ENCODE peak calls at places on chromosomes 11 and 22, in eight cellular contexts. C is lower lobe of right lung; O is sigmoid colon; B is psoas muscle; W is CD8-positive, alpha-beta memory T cell; E is cardiac muscle cell; Y is mesendoderm; I is PC-9. S is an unnamed sample.

GRCh38 chr11:42013656-42014201 is 554.3 kb upstream of the LRRC4C start:
- DNase-seq in C (no peak), O (no peak), B (no peak), W (no peak), E (no peak), Y (no peak), I (no peak), S (no peak)

GRCh38 chr11:86983071-86983488 is 27.9 kb upstream of the FZD4 start:
- DNase-seq in C (peak; percentile 54), O (no peak), B (peak; percentile 88), W (no peak), E (no peak), Y (no peak), I (peak; percentile 88), S (no peak)

GRCh38 chr11:60923800-60924109 is 505 bp upstream of the TMEM132A start:
- DNase-seq in C (no peak), O (no peak), B (no peak), W (no peak), E (no peak), Y (no peak), I (no peak), S (no peak)

GRCh38 chr11:73916435-73916834 is 34.4 kb upstream of the DNAJB13 start:
- DNase-seq in C (no peak), O (no peak), B (no peak), W (no peak), E (no peak), Y (peak; percentile 44), I (no peak), S (no peak)

GRCh38 chr11:70953720-70954119 is 298.7 kb downstream of the SHANK2 start:
- DNase-seq in C (no peak), O (no peak), B (peak; percentile 11), W (no peak), E (no peak), Y (no peak), I (no peak), S (no peak)

GRCh38 chr22:35961480-35961902 is 67.1 kb downstream of the RBFOX2 start:
- DNase-seq in C (no peak), O (peak; percentile 80), B (no peak), W (no peak), E (peak; percentile 85), Y (peak; percentile 99), I (no peak), S (peak; percentile 88)

GRCh38 chr22:20463324-20464095 is 25.9 kb upstream of the SCARF2 start:
- DNase-seq in C (no peak), O (no peak), B (peak; percentile 77), W (no peak), E (no peak), Y (no peak), I (no peak), S (no peak)

GRCh38 chr22:50218996-50219727 is 18.4 kb downstream of the SELENOO start:
- DNase-seq in C (peak; percentile 90), O (peak; percentile 97), B (peak; percentile 94), W (no peak), E (peak; percentile 87), Y (peak; percentile 49), I (no peak), S (no peak)

GRCh38 chr11:67114275-67114896 is 4.7 kb upstream of the KDM2A start:
- DNase-seq in C (no peak), O (no peak), B (no peak), W (no peak), E (no peak), Y (no peak), I (no peak), S (no peak)

GRCh38 chr11:134736251-134737072 is 324.4 kb upstream of the B3GAT1 start:
- DNase-seq in C (no peak), O (no peak), B (no peak), W (no peak), E (no peak), Y (no peak), I (no peak), S (peak; percentile 56)

GRCh38 chr11:128915148-128915519 is 24.0 kb downstream of the KCNJ5 start:
- DNase-seq in C (no peak), O (no peak), B (no peak), W (no peak), E (no peak), Y (no peak), I (no peak), S (no peak)

GRCh38 chr11:78081583-78081982 is 1.9 kb upstream of the NDUFC2 start:
- DNase-seq in C (no peak), O (no peak), B (no peak), W (no peak), E (no peak), Y (no peak), I (no peak), S (no peak)

GRCh38 chr11:134372961-134373360 is 39.1 kb downstream of the B3GAT1 start:
- DNase-seq in C (no peak), O (peak; percentile 36), B (no peak), W (no peak), E (no peak), Y (no peak), I (no peak), S (no peak)

GRCh38 chr11:74538680-74539079 is 45.2 kb upstream of the LIPT2 start:
- DNase-seq in C (no peak), O (no peak), B (no peak), W (no peak), E (no peak), Y (peak; percentile 8), I (peak; percentile 58), S (no peak)

GRCh38 chr22:46069518-46070214 is 80.7 kb upstream of the PPARA start:
- DNase-seq in C (peak; percentile 89), O (peak; percentile 96), B (peak; percentile 91), W (no peak), E (peak; percentile 92), Y (no peak), I (peak; percentile 92), S (peak; percentile 96)

GRCh38 chr22:49561338-49561737 is 266.3 kb downstream of the BRD1 start:
- DNase-seq in C (no peak), O (no peak), B (no peak), W (no peak), E (no peak), Y (no peak), I (no peak), S (no peak)

DNA sequence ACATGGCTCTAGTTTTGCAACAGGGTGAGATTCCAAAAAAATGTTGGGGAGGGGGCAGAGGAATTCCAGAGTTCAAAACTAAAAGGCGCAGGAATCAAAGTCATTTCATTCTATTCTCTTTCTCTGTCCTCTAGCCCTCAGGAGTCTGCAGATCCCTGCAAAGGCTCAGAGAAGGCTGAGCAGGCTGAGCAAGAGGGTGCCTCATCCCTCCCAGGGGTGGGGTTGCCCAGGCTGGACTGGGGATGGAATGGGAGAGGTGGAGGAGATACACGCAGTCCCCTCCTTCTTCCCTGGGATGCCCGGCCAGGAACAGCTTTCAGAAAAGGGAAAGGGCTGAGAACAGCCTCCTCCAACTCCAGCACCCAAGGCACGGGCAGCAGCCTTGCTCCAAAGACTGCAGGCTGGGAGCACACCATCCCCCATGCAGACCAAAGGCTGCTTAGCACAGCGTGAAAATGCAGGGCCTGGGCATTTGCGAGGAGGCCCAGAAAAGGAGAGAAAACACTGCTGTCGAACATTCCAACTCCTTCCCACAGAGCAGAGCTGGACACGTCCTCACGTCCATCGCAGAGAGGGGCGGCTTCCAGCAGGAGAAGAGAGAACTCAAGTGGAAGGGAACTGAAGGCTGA is 51.8 kb downstream of the MN1 start:
- DNase-seq in C (peak; percentile 24), O (peak; percentile 63), B (no peak), W (no peak), E (peak; percentile 69), Y (peak; percentile 68), I (no peak), S (no peak)
- H3K4me1 ChIP-seq in C (peaks cover 9% of the 10 kb centered on the region), O (peaks cover 26% of the 10 kb centered on the region), B (peaks cover 13% of the 10 kb centered on the region), W (no peaks in the 10 kb centered on the region), E (peaks cover 13% of the 10 kb centered on the region), Y (peaks cover 11% of the 10 kb centered on the region), I (peaks cover 11% of the 10 kb centered on the region), S (peaks cover 26% of the 10 kb centered on the region)

GRCh38 chr11:18312012-18312411 is 9.9 kb downstream of the HPS5 start:
- DNase-seq in C (no peak), O (no peak), B (no peak), W (no peak), E (peak; percentile 48), Y (no peak), I (no peak), S (no peak)
- H3K4me1 ChIP-seq in C (peaks cover 32% of the 10 kb centered on the region), O (no peaks in the 10 kb centered on the region), B (no peaks in the 10 kb centered on the region), W (no peaks in the 10 kb centered on the region), E (peaks cover 11% of the 10 kb centered on the region), Y (no peaks in the 10 kb centered on the region), I (peaks cover 65% of the 10 kb centered on the region), S (peaks cover 13% of the 10 kb centered on the region)

GRCh38 chr11:46352063-46352841 is 5.0 kb downstream of the DGKZ start:
- DNase-seq in C (no peak), O (no peak), B (peak; percentile 88), W (peak; percentile 74), E (peak; percentile 65), Y (peak; percentile 82), I (no peak), S (no peak)

GRCh38 chr11:46353706-46354105 is 6.4 kb downstream of the DGKZ start:
- DNase-seq in C (no peak), O (no peak), B (no peak), W (no peak), E (peak; percentile 21), Y (no peak), I (no peak), S (no peak)

GRCh38 chr11:46350695-46351094 is 3.4 kb downstream of the DGKZ start:
- DNase-seq in C (no peak), O (no peak), B (no peak), W (no peak), E (no peak), Y (no peak), I (no peak), S (no peak)

GRCh38 chr11:46351148-46351547 is 3.9 kb downstream of the DGKZ start:
- DNase-seq in C (no peak), O (no peak), B (no peak), W (no peak), E (no peak), Y (no peak), I (no peak), S (no peak)

DNA sequence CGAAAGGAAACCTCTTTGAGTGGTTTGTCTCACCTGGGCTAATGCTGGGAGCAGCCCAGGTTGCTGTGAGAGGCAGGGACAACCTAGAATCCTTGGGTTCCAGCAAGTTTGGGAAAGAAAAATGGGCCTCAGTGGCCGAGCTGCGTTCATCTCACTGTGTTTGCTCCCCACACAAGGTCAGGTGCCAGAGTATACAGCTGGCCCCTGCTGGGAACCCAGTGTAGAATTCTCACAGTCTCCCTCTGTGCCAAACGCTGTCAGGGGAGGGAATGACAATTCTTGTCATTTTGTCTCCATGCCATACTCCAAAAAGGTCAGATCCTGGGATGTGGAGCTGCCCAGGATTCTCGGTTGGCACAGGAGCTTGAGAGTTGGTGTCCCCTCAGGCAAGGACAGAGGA is 4.3 kb downstream of the DGKZ start:
- DNase-seq in C (no peak), O (no peak), B (no peak), W (no peak), E (no peak), Y (no peak), I (no peak), S (no peak)
- H3K4me1 ChIP-seq in C (peaks cover 64% of the 10 kb centered on the region), O (peaks cover 27% of the 10 kb centered on the region), B (peaks cover 33% of the 10 kb centered on the region), W (peaks cover 73% of the 10 kb centered on the region), E (peaks cover 29% of the 10 kb centered on the region), Y (peaks cover 8% of the 10 kb centered on the region), I (peaks cover 21% of the 10 kb centered on the region), S (peaks cover 14% of the 10 kb centered on the region)

GRCh38 chr11:102868359-102868758 is 6.4 kb downstream of the MMP12 start:
- DNase-seq in C (no peak), O (no peak), B (no peak), W (no peak), E (no peak), Y (no peak), I (peak; percentile 75), S (no peak)

GRCh38 chr11:102869354-102869753 is 5.4 kb downstream of the MMP12 start:
- DNase-seq in C (no peak), O (no peak), B (no peak), W (no peak), E (no peak), Y (no peak), I (peak; percentile 77), S (no peak)

GRCh38 chr11:102864724-102865123 is 10.1 kb downstream of the MMP12 start:
- DNase-seq in C (no peak), O (no peak), B (no peak), W (no peak), E (no peak), Y (no peak), I (no peak), S (no peak)
- H3K4me1 ChIP-seq in C (peaks cover 8% of the 10 kb centered on the region), O (peaks cover 28% of the 10 kb centered on the region), B (no peaks in the 10 kb centered on the region), W (no peaks in the 10 kb centered on the region), E (no peaks in the 10 kb centered on the region), Y (no peaks in the 10 kb centered on the region), I (peaks cover 20% of the 10 kb centered on the region), S (no peaks in the 10 kb centered on the region)